ENCODE peak calls at places on chromosomes 7 and 10, in eight cellular contexts. One of them, this sample, is unnamed.

GRCh38 chr10:89669985-89670384 is 24.9 kb upstream of the PANK1 start:
- DNase-seq in memory B cell: no peak
- DNase-seq in NAMALWA: no peak
- DNase-seq in M059J: no peak
- DNase-seq in GM12891: no peak
- DNase-seq in NCI-H1092: no peak
- DNase-seq in NCI-H1436: no peak
- DNase-seq in stomach: no peak
- DNase-seq in this sample: no peak

GRCh38 chr10:4333474-4333894 is 492.5 kb upstream of the AKR1E2 start:
- DNase-seq in M059J: no peak
- DNase-seq in GM12891: no peak
- DNase-seq in NAMALWA: peak
- DNase-seq in stomach: no peak
- DNase-seq in NCI-H1092: no peak
- DNase-seq in memory B cell: peak
- DNase-seq in NCI-H1436: no peak
- DNase-seq in this sample: no peak

GRCh38 chr10:71740069-71740468 is 20.5 kb upstream of the C10orf105 start:
- DNase-seq in memory B cell: no peak
- DNase-seq in M059J: peak
- DNase-seq in NCI-H1092: no peak
- DNase-seq in GM12891: no peak
- DNase-seq in NCI-H1436: no peak
- DNase-seq in stomach: no peak
- DNase-seq in NAMALWA: no peak
- DNase-seq in this sample: peak

GRCh38 chr10:36725581-36726520 is 399.5 kb upstream of the ANKRD30A start:
- DNase-seq in NAMALWA: peak
- DNase-seq in M059J: peak
- DNase-seq in stomach: no peak
- DNase-seq in GM12891: no peak
- DNase-seq in NCI-H1436: peak
- DNase-seq in memory B cell: peak
- DNase-seq in NCI-H1092: peak
- DNase-seq in this sample: no peak

GRCh38 chr10:19579841-19580240 is 236.4 kb upstream of the PLXDC2 start:
- DNase-seq in GM12891: no peak
- DNase-seq in NCI-H1092: no peak
- DNase-seq in M059J: no peak
- DNase-seq in memory B cell: no peak
- DNase-seq in NAMALWA: no peak
- DNase-seq in NCI-H1436: no peak
- DNase-seq in stomach: no peak
- DNase-seq in this sample: no peak

GRCh38 chr7:100118388-100119074 is 627 bp downstream of the TAF6 start:
- DNase-seq in NCI-H1092: no peak
- DNase-seq in M059J: no peak
- DNase-seq in stomach: no peak
- DNase-seq in NAMALWA: no peak
- DNase-seq in NCI-H1436: no peak
- DNase-seq in memory B cell: no peak
- DNase-seq in GM12891: no peak
- DNase-seq in this sample: no peak

GRCh38 chr10:43287056-43288007 is 20.5 kb upstream of the RASGEF1A start:
- DNase-seq in NAMALWA: peak
- DNase-seq in M059J: peak
- DNase-seq in stomach: peak
- DNase-seq in GM12891: no peak
- DNase-seq in NCI-H1436: no peak
- DNase-seq in NCI-H1092: no peak
- DNase-seq in memory B cell: no peak
- DNase-seq in this sample: peak

GRCh38 chr10:122342293-122343134 is 32.0 kb upstream of the PLEKHA1 start:
- DNase-seq in M059J: peak
- DNase-seq in memory B cell: peak
- DNase-seq in NCI-H1092: peak
- DNase-seq in GM12891: peak
- DNase-seq in NCI-H1436: peak
- DNase-seq in stomach: no peak
- DNase-seq in NAMALWA: peak
- DNase-seq in this sample: peak

GRCh38 chr10:22570733-22571430 is 143.5 kb downstream of the PIP4K2A start:
- DNase-seq in M059J: no peak
- DNase-seq in NCI-H1436: no peak
- DNase-seq in stomach: no peak
- DNase-seq in NAMALWA: no peak
- DNase-seq in NCI-H1092: no peak
- DNase-seq in GM12891: no peak
- DNase-seq in memory B cell: no peak
- DNase-seq in this sample: no peak

GRCh38 chr7:157616426-157616825 is 279.6 kb downstream of the DNAJB6 start:
- DNase-seq in NCI-H1436: no peak
- DNase-seq in NCI-H1092: no peak
- DNase-seq in GM12891: no peak
- DNase-seq in memory B cell: no peak
- DNase-seq in NAMALWA: no peak
- DNase-seq in stomach: no peak
- DNase-seq in M059J: no peak
- DNase-seq in this sample: no peak

GRCh38 chr7:121244120-121244865 is 84.5 kb upstream of the WNT16 start:
- DNase-seq in M059J: no peak
- DNase-seq in stomach: no peak
- DNase-seq in GM12891: no peak
- DNase-seq in memory B cell: no peak
- DNase-seq in NCI-H1436: no peak
- DNase-seq in NCI-H1092: no peak
- DNase-seq in NAMALWA: peak
- DNase-seq in this sample: no peak

GRCh38 chr7:37480642-37481041 is 32.0 kb upstream of the ELMO1 start:
- DNase-seq in NAMALWA: no peak
- DNase-seq in stomach: no peak
- DNase-seq in NCI-H1436: no peak
- DNase-seq in M059J: peak
- DNase-seq in GM12891: no peak
- DNase-seq in NCI-H1092: no peak
- DNase-seq in memory B cell: no peak
- DNase-seq in this sample: no peak

GRCh38 chr10:77636967-77637473 is 588 bp downstream of the KCNMA1 start:
- DNase-seq in NCI-H1092: peak
- DNase-seq in NCI-H1436: no peak
- DNase-seq in NAMALWA: no peak
- DNase-seq in memory B cell: no peak
- DNase-seq in stomach: no peak
- DNase-seq in GM12891: no peak
- DNase-seq in M059J: no peak
- DNase-seq in this sample: no peak

GRCh38 chr7:2929321-2930201 is 85.5 kb upstream of the GNA12 start:
- DNase-seq in stomach: no peak
- DNase-seq in M059J: no peak
- DNase-seq in memory B cell: no peak
- DNase-seq in NCI-H1436: no peak
- DNase-seq in NAMALWA: no peak
- DNase-seq in GM12891: no peak
- DNase-seq in NCI-H1092: no peak
- DNase-seq in this sample: no peak

GRCh38 chr10:106711313-106711906 is 453.1 kb downstream of the SORCS1 start:
- DNase-seq in NCI-H1436: no peak
- DNase-seq in stomach: peak
- DNase-seq in M059J: peak
- DNase-seq in GM12891: peak
- DNase-seq in NAMALWA: peak
- DNase-seq in NCI-H1092: no peak
- DNase-seq in memory B cell: peak
- DNase-seq in this sample: peak

GRCh38 chr7:50560865-50561351 is 4.3 kb downstream of the DDC start:
- DNase-seq in GM12891: no peak
- DNase-seq in M059J: no peak
- DNase-seq in NAMALWA: no peak
- DNase-seq in NCI-H1436: peak
- DNase-seq in stomach: no peak
- DNase-seq in memory B cell: no peak
- DNase-seq in NCI-H1092: peak
- DNase-seq in this sample: no peak

GRCh38 chr7:289209-289755 is 688 bp upstream of the FOXL3 start:
- DNase-seq in memory B cell: no peak
- DNase-seq in GM12891: no peak
- DNase-seq in stomach: no peak
- DNase-seq in NCI-H1092: no peak
- DNase-seq in NCI-H1436: no peak
- DNase-seq in M059J: no peak
- DNase-seq in NAMALWA: no peak
- DNase-seq in this sample: no peak

GRCh38 chr7:1361016-1361755 is 98.1 kb downstream of the MICALL2 start:
- DNase-seq in memory B cell: no peak
- DNase-seq in stomach: no peak
- DNase-seq in GM12891: no peak
- DNase-seq in NCI-H1436: no peak
- DNase-seq in NCI-H1092: no peak
- DNase-seq in NAMALWA: no peak
- DNase-seq in M059J: no peak
- DNase-seq in this sample: no peak

GRCh38 chr7:44056681-44057080 is 8.7 kb downstream of the PGAM2 start:
- DNase-seq in NCI-H1092: no peak
- DNase-seq in GM12891: no peak
- DNase-seq in NAMALWA: no peak
- DNase-seq in M059J: no peak
- DNase-seq in stomach: no peak
- DNase-seq in NCI-H1436: no peak
- DNase-seq in memory B cell: no peak
- DNase-seq in this sample: no peak

GRCh38 chr7:50679218-50680007 is 103.3 kb downstream of the GRB10 start:
- DNase-seq in GM12891: no peak
- DNase-seq in memory B cell: peak
- DNase-seq in NAMALWA: peak
- DNase-seq in NCI-H1436: peak
- DNase-seq in stomach: no peak
- DNase-seq in M059J: peak
- DNase-seq in NCI-H1092: peak
- DNase-seq in this sample: peak

GRCh38 chr10:124354411-124355382 is 64.0 kb downstream of the OAT start:
- DNase-seq in NAMALWA: peak
- DNase-seq in GM12891: peak
- DNase-seq in M059J: peak
- DNase-seq in NCI-H1436: peak
- DNase-seq in NCI-H1092: no peak
- DNase-seq in stomach: peak
- DNase-seq in memory B cell: peak
- DNase-seq in this sample: no peak

GRCh38 chr10:33240931-33241330 is 93.5 kb downstream of the NRP1 start:
- DNase-seq in stomach: no peak
- DNase-seq in NCI-H1436: no peak
- DNase-seq in NAMALWA: no peak
- DNase-seq in GM12891: no peak
- DNase-seq in NCI-H1092: no peak
- DNase-seq in memory B cell: no peak
- DNase-seq in M059J: no peak
- DNase-seq in this sample: no peak

GRCh38 chr10:120221873-120222485 is 235.0 kb upstream of the PLPP4 start:
- DNase-seq in stomach: peak
- DNase-seq in NAMALWA: peak
- DNase-seq in NCI-H1092: no peak
- DNase-seq in M059J: peak
- DNase-seq in NCI-H1436: no peak
- DNase-seq in memory B cell: no peak
- DNase-seq in GM12891: peak
- DNase-seq in this sample: peak

GRCh38 chr10:49138361-49138891 is 4.6 kb upstream of the FAM170B start:
- DNase-seq in NCI-H1436: no peak
- DNase-seq in NCI-H1092: no peak
- DNase-seq in M059J: peak
- DNase-seq in memory B cell: no peak
- DNase-seq in stomach: no peak
- DNase-seq in NAMALWA: no peak
- DNase-seq in GM12891: no peak
- DNase-seq in this sample: no peak

GRCh38 chr10:117221156-117221711 is 19.7 kb upstream of the SLC18A2 start:
- DNase-seq in NCI-H1436: peak
- DNase-seq in M059J: peak
- DNase-seq in stomach: no peak
- DNase-seq in NAMALWA: no peak
- DNase-seq in GM12891: no peak
- DNase-seq in NCI-H1092: no peak
- DNase-seq in memory B cell: no peak
- DNase-seq in this sample: peak

GRCh38 chr10:124428207-124428777 is 9.6 kb upstream of the OAT start:
- DNase-seq in memory B cell: no peak
- DNase-seq in NCI-H1436: no peak
- DNase-seq in NAMALWA: no peak
- DNase-seq in M059J: no peak
- DNase-seq in GM12891: no peak
- DNase-seq in NCI-H1092: no peak
- DNase-seq in stomach: peak
- DNase-seq in this sample: peak

GRCh38 chr7:24213311-24213710 is 70.7 kb upstream of the NPY start:
- DNase-seq in NCI-H1436: no peak
- DNase-seq in M059J: no peak
- DNase-seq in GM12891: no peak
- DNase-seq in NCI-H1092: no peak
- DNase-seq in NAMALWA: no peak
- DNase-seq in memory B cell: no peak
- DNase-seq in stomach: no peak
- DNase-seq in this sample: no peak

GRCh38 chr10:132129431-132129830 is 57.3 kb upstream of the DPYSL4 start:
- DNase-seq in stomach: no peak
- DNase-seq in NCI-H1436: no peak
- DNase-seq in NAMALWA: no peak
- DNase-seq in GM12891: no peak
- DNase-seq in memory B cell: no peak
- DNase-seq in M059J: no peak
- DNase-seq in NCI-H1092: no peak
- DNase-seq in this sample: no peak

GRCh38 chr7:32163141-32163806 is 93.1 kb upstream of the PDE1C start:
- DNase-seq in M059J: peak
- DNase-seq in NAMALWA: no peak
- DNase-seq in NCI-H1436: no peak
- DNase-seq in NCI-H1092: no peak
- DNase-seq in GM12891: no peak
- DNase-seq in stomach: no peak
- DNase-seq in memory B cell: no peak
- DNase-seq in this sample: peak

GRCh38 chr10:116817178-116817577 is 32.1 kb upstream of the ENO4 start:
- DNase-seq in GM12891: no peak
- DNase-seq in memory B cell: no peak
- DNase-seq in NCI-H1436: no peak
- DNase-seq in NCI-H1092: no peak
- DNase-seq in NAMALWA: no peak
- DNase-seq in M059J: no peak
- DNase-seq in stomach: no peak
- DNase-seq in this sample: no peak

GRCh38 chr10:44982496-44982895 is 3.9 kb upstream of the DEPP1 start:
- DNase-seq in memory B cell: no peak
- DNase-seq in NCI-H1092: no peak
- DNase-seq in GM12891: no peak
- DNase-seq in M059J: no peak
- DNase-seq in NCI-H1436: no peak
- DNase-seq in stomach: no peak
- DNase-seq in NAMALWA: no peak
- DNase-seq in this sample: no peak